ENCODE peak calls at places on chromosomes 5 and 9, in five cellular contexts. One of them, this sample, is unnamed.

GRCh38 chr9:98121096-98121495 is 2.1 kb upstream of the TRIM14 start:
- DNase-seq in stimulated activated CD8-positive, alpha-beta memory T cell treated with anti-CD3 and anti-CD28 coated beads, Interleukin-4, amount 100 ng/mL, for 1 hour: no peak
- DNase-seq in occipital lobe: no peak
- DNase-seq in ovary: no peak
- DNase-seq in kidney glomerular epithelial cell: peak
- DNase-seq in this sample: no peak

GRCh38 chr9:33161011-33161588 is 6.0 kb downstream of the B4GALT1 start:
- DNase-seq in occipital lobe: no peak
- DNase-seq in stimulated activated CD8-positive, alpha-beta memory T cell treated with anti-CD3 and anti-CD28 coated beads, Interleukin-4, amount 100 ng/mL, for 1 hour: no peak
- DNase-seq in ovary: peak
- DNase-seq in kidney glomerular epithelial cell: peak
- DNase-seq in this sample: peak

GRCh38 chr5:99636663-99637062 is 707.9 kb upstream of the CHD1 start:
- DNase-seq in occipital lobe: no peak
- DNase-seq in kidney glomerular epithelial cell: no peak
- DNase-seq in stimulated activated CD8-positive, alpha-beta memory T cell treated with anti-CD3 and anti-CD28 coated beads, Interleukin-4, amount 100 ng/mL, for 1 hour: no peak
- DNase-seq in ovary: no peak
- DNase-seq in this sample: no peak

GRCh38 chr5:147796556-147797308 is 14.2 kb upstream of the JAKMIP2 start:
- DNase-seq in ovary: no peak
- DNase-seq in stimulated activated CD8-positive, alpha-beta memory T cell treated with anti-CD3 and anti-CD28 coated beads, Interleukin-4, amount 100 ng/mL, for 1 hour: no peak
- DNase-seq in kidney glomerular epithelial cell: no peak
- DNase-seq in occipital lobe: no peak
- DNase-seq in this sample: no peak

GRCh38 chr9:134378901-134379338 is 52.7 kb downstream of the RXRA start:
- DNase-seq in ovary: peak
- DNase-seq in kidney glomerular epithelial cell: no peak
- DNase-seq in stimulated activated CD8-positive, alpha-beta memory T cell treated with anti-CD3 and anti-CD28 coated beads, Interleukin-4, amount 100 ng/mL, for 1 hour: no peak
- DNase-seq in occipital lobe: peak
- DNase-seq in this sample: peak

GRCh38 chr5:1930501-1930879 is 47.8 kb upstream of the IRX4 start:
- DNase-seq in occipital lobe: no peak
- DNase-seq in stimulated activated CD8-positive, alpha-beta memory T cell treated with anti-CD3 and anti-CD28 coated beads, Interleukin-4, amount 100 ng/mL, for 1 hour: no peak
- DNase-seq in kidney glomerular epithelial cell: no peak
- DNase-seq in ovary: peak
- DNase-seq in this sample: no peak

GRCh38 chr9:83511051-83511450 is 27.1 kb downstream of the FRMD3 start:
- DNase-seq in ovary: no peak
- DNase-seq in stimulated activated CD8-positive, alpha-beta memory T cell treated with anti-CD3 and anti-CD28 coated beads, Interleukin-4, amount 100 ng/mL, for 1 hour: no peak
- DNase-seq in occipital lobe: no peak
- DNase-seq in kidney glomerular epithelial cell: peak
- DNase-seq in this sample: no peak

GRCh38 chr9:131994364-131995110 is 85.1 kb downstream of the MED27 start:
- DNase-seq in occipital lobe: no peak
- DNase-seq in ovary: no peak
- DNase-seq in stimulated activated CD8-positive, alpha-beta memory T cell treated with anti-CD3 and anti-CD28 coated beads, Interleukin-4, amount 100 ng/mL, for 1 hour: no peak
- DNase-seq in kidney glomerular epithelial cell: no peak
- DNase-seq in this sample: no peak

GRCh38 chr9:70542339-70542931 is 128.0 kb upstream of the KLF9 start:
- DNase-seq in stimulated activated CD8-positive, alpha-beta memory T cell treated with anti-CD3 and anti-CD28 coated beads, Interleukin-4, amount 100 ng/mL, for 1 hour: no peak
- DNase-seq in occipital lobe: no peak
- DNase-seq in ovary: no peak
- DNase-seq in kidney glomerular epithelial cell: no peak
- DNase-seq in this sample: no peak

GRCh38 chr9:110919609-110920008 is 118.7 kb downstream of the LPAR1 start:
- DNase-seq in occipital lobe: peak
- DNase-seq in stimulated activated CD8-positive, alpha-beta memory T cell treated with anti-CD3 and anti-CD28 coated beads, Interleukin-4, amount 100 ng/mL, for 1 hour: no peak
- DNase-seq in kidney glomerular epithelial cell: peak
- DNase-seq in ovary: no peak
- DNase-seq in this sample: no peak

GRCh38 chr9:131033269-131034224 is 24.6 kb downstream of the LAMC3 start:
- DNase-seq in stimulated activated CD8-positive, alpha-beta memory T cell treated with anti-CD3 and anti-CD28 coated beads, Interleukin-4, amount 100 ng/mL, for 1 hour: no peak
- DNase-seq in ovary: no peak
- DNase-seq in occipital lobe: no peak
- DNase-seq in kidney glomerular epithelial cell: no peak
- DNase-seq in this sample: no peak

GRCh38 chr5:79236364-79236969 is 536 bp downstream of the JMY start:
- DNase-seq in kidney glomerular epithelial cell: peak
- DNase-seq in ovary: no peak
- DNase-seq in stimulated activated CD8-positive, alpha-beta memory T cell treated with anti-CD3 and anti-CD28 coated beads, Interleukin-4, amount 100 ng/mL, for 1 hour: no peak
- DNase-seq in occipital lobe: no peak
- DNase-seq in this sample: peak

GRCh38 chr9:131805803-131806202 is 65.9 kb upstream of the RAPGEF1 start:
- DNase-seq in occipital lobe: no peak
- DNase-seq in kidney glomerular epithelial cell: no peak
- DNase-seq in ovary: no peak
- DNase-seq in stimulated activated CD8-positive, alpha-beta memory T cell treated with anti-CD3 and anti-CD28 coated beads, Interleukin-4, amount 100 ng/mL, for 1 hour: no peak
- DNase-seq in this sample: no peak

This sample was measured in NCI-H82.